ENCODE peak calls at places on chromosomes 5 and 9, in seven cellular contexts. Z, X, Y, A, B, N and M are unnamed samples.
A peak's percentile ranks its signal among the peaks of the same experiment; 100 is the strongest.

GRCh38 chr5:159850192-159850573 is 66.1 kb upstream of the ADRA1B start:
- DNase-seq in Y (peak; percentile 49), A (no peak), B (peak; percentile 45), Z (peak; percentile 9), X (no peak), N (no peak), M (peak; percentile 79)

GRCh38 chr5:132369471-132370240 is at the start of gene SLC22A5:
- DNase-seq in A (peak; percentile 67), Y (no peak), Z (peak; percentile 52), B (peak; percentile 83), X (peak; percentile 60), N (no peak), M (peak; percentile 49)

GRCh38 chr5:131747180-131748105 is 49.4 kb downstream of the FNIP1 start:
- DNase-seq in Y (peak; percentile 22), A (no peak), Z (no peak), N (no peak), B (no peak), X (no peak), M (peak; percentile 38)

GRCh38 chr5:96936431-96937221 is 746 bp downstream of the LNPEP start:
- DNase-seq in B (peak; percentile 11), Z (no peak), A (peak; percentile 31), Y (no peak), X (peak; percentile 62), N (no peak), M (peak; percentile 17)

GRCh38 chr9:95876138-95876444 is 600 bp downstream of the ERCC6L2 start:
- DNase-seq in X (no peak), B (no peak), A (no peak), N (no peak), Y (no peak), Z (no peak), M (no peak)

GRCh38 chr5:113693205-113693553 is 179.7 kb downstream of the YTHDC2 start:
- DNase-seq in Y (no peak), A (no peak), Z (no peak), N (no peak), X (no peak), B (no peak), M (no peak)

GRCh38 chr9:2241461-2241874 is 226.3 kb downstream of the SMARCA2 start:
- DNase-seq in Z (peak; percentile 91), A (peak; percentile 30), N (peak; percentile 31), X (no peak), Y (peak; percentile 83), B (no peak), M (peak; percentile 78)

GRCh38 chr5:132771559-132771998 is 5.5 kb downstream of the SEPTIN8 start:
- DNase-seq in N (no peak), A (peak; percentile 60), B (no peak), X (peak; percentile 74), Y (peak; percentile 48), Z (peak; percentile 86), M (peak; percentile 91)

GRCh38 chr5:112546946-112547647 is 128.0 kb upstream of the EPB41L4A start:
- DNase-seq in N (no peak), B (no peak), Z (no peak), A (no peak), X (no peak), Y (no peak), M (no peak)

GRCh38 chr9:27247756-27248155 is 49.2 kb downstream of the EQTN start:
- DNase-seq in B (peak; percentile 50), N (no peak), A (no peak), X (no peak), Y (peak; percentile 73), Z (peak; percentile 81), M (peak; percentile 40)

GRCh38 chr5:172749881-172750608 is 20.9 kb downstream of the DUSP1 start:
- DNase-seq in Y (no peak), N (no peak), A (no peak), B (no peak), Z (peak; percentile 76), X (no peak), M (peak; percentile 66)

GRCh38 chr9:111891910-111892499 is 4.6 kb upstream of the UGCG start:
- DNase-seq in Y (no peak), X (no peak), Z (no peak), A (no peak), B (peak; percentile 87), N (no peak), M (no peak)

GRCh38 chr5:74947961-74948613 is 81.9 kb upstream of the FAM169A start:
- DNase-seq in X (no peak), A (no peak), Y (peak; percentile 43), Z (peak; percentile 16), B (no peak), N (no peak), M (no peak)

GRCh38 chr9:89603629-89604462 is 966 bp upstream of the GADD45G start:
- DNase-seq in Z (peak; percentile 38), N (no peak), Y (no peak), A (peak; percentile 79), B (peak; percentile 35), X (peak; percentile 75), M (no peak)

GRCh38 chr9:12554636-12555035 is 138.5 kb upstream of the TYRP1 start:
- DNase-seq in X (no peak), N (no peak), A (no peak), Z (peak; percentile 33), Y (no peak), B (no peak), M (peak; percentile 2)

GRCh38 chr9:71703172-71703872 is 65.0 kb downstream of the CEMIP2 start:
- DNase-seq in Z (peak; percentile 24), A (no peak), N (no peak), X (no peak), Y (no peak), B (no peak), M (peak; percentile 24)

GRCh38 chr9:103397868-103398600 is 402.9 kb downstream of the CYLC2 start:
- DNase-seq in Z (peak; percentile 53), Y (peak; percentile 76), N (no peak), B (peak; percentile 34), X (no peak), A (no peak), M (no peak)

GRCh38 chr5:18281947-18282557 is 647.8 kb downstream of the TAF11L14 start:
- DNase-seq in X (no peak), A (no peak), Z (peak; percentile 71), N (peak; percentile 10), Y (peak; percentile 27), B (no peak), M (peak; percentile 67)

GRCh38 chr5:114665551-114665950 is 303.7 kb downstream of the KCNN2 start:
- DNase-seq in Y (no peak), X (no peak), B (no peak), A (no peak), Z (no peak), N (no peak), M (no peak)

GRCh38 chr9:117782931-117783788 is 79.0 kb downstream of the TLR4 start:
- DNase-seq in N (no peak), Y (peak; percentile 82), B (peak; percentile 46), A (peak; percentile 59), Z (peak; percentile 80), X (peak; percentile 79), M (peak; percentile 86)

GRCh38 chr5:119187776-119188529 is 117.1 kb downstream of the DMXL1 start:
- DNase-seq in N (no peak), B (no peak), Z (no peak), X (no peak), A (no peak), Y (no peak), M (no peak)

DNA sequence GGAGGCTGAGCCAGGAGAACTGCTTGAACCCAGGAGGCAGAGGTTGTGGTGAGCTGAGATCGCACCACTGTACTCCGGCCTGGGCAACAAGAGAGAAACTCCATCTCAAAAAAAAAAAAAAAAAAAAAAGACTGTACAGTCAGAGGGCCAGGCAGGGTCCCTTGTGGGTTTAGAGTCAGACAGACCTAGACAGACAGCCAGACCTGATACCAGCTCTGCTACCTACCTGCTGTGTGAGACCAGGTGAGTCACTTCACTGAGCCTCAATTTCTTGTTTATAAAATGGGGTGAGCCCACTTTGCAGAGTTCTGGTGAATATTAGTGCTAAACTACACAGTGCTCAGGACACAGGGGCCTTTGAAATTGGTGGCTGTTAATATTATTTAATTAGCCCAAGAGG is 19.7 kb downstream of the TRIM14 start:
- DNase-seq in X (no peak), Y (no peak), N (no peak), B (no peak), A (no peak), Z (no peak), M (no peak)
- H3K4me3 ChIP-seq in X (no peak overlapping the region), Y (no peak overlapping the region), N (no peak overlapping the region), B (no peak overlapping the region), A (no peak overlapping the region), Z (no peak overlapping the region), M (no peak overlapping the region)

GRCh38 chr9:4062966-4063365 is 236.9 kb downstream of the GLIS3 start:
- DNase-seq in X (no peak), Z (peak; percentile 50), Y (peak; percentile 45), A (no peak), N (no peak), B (no peak), M (peak; percentile 29)
- TF ChIP-seq CTCF in X (no peak), Z (no peak), Y (no peak), A (no peak), N (no peak), B (no peak), M (no peak)

DNA sequence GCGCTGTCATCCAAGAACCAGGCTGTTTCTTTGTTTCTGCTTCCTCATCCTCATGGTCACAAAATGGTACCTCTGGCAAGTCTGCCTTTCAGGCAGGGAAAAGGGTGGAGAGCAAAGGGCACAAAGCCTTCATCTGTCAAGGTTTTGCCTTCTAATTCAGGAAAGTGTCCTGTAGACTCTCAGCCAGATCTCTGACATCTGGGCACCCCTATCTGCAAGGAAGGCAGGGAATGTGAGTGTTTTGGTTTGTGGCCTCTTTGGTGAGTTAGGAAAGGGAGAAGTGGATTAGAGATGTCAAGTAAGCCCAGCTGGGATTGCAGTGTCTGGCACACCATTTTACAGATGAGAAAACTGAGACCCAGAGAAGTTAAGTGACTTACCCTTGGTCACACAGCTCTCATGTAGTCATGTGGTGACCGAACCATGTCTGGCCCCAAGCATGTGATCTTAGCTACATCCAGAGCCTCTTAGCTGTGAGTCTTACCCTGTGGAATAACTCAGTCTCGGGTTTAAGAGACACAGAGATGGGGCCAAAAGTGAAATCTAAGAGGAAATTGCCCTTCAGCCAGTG is 115.6 kb upstream of the SAP30L start:
- DNase-seq in Y (no peak), A (no peak), Z (no peak), X (no peak), N (no peak), B (no peak), M (no peak)
- H3K4me3 ChIP-seq in Y (no peak overlapping the region), A (no peak overlapping the region), Z (no peak overlapping the region), X (no peak overlapping the region), N (no peak overlapping the region), B (no peak overlapping the region), M (no peak overlapping the region)

DNA sequence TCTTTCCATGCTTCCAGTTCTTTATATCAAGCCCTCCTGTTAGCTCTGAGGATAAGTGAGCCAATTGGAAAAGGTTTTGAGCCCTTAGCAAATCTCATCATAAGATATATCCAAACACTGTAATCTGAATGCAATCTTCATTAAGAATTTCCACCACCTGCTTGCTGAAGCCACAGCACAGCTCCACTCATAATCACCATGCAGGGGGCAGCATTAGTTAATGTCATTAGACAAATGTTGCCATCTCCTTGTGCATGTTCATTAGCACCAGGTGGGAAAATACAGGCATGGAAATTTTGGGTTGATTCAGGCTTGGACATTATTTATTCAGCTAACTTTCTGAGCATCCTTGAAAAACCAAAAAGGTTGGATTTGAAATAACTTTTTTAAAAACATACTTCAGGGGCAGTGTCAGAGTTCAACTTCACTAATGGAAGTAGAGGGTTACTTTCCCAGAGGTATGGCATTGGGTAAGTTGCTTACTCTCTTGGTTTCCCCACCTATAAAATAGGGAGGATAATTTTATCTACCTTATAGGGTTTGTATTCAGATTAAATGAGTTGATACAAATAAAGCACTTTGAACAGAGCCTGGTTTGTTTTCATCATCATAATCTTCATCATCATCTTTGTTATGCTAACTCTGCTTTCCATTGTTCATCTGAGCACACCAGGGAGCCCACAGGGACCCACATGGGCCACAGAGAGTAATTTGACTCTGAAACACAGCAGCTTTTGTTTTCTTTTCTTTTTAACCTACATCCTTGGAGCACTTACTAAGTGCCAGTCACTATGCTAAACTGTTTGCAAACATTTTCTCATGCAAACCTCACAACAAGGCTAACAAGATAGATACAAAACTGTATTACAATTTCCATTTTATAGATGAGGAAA is 179.0 kb upstream of the SLC24A2 start:
- DNase-seq in A (no peak), Z (no peak), B (no peak), X (no peak), Y (no peak), N (no peak), M (no peak)
- TF ChIP-seq CTCF in A (no peak), Z (no peak), B (no peak), X (no peak), Y (no peak), N (no peak), M (no peak)